ENCODE peak calls at places on chromosomes 7 and 10, in seven cellular contexts. F, O, T, B, M, Z and J are unnamed samples.
A peak's percentile ranks its signal among the peaks of the same experiment; 100 is the strongest.

GRCh38 chr7:44534087-44534486 is 7.0 kb downstream of the NPC1L1 start:
- DNase-seq in F (no peak), O (no peak), T (no peak), B (no peak), M (no peak), Z (no peak), J (no peak)

GRCh38 chr10:24331457-24331856 is 122.5 kb downstream of the KIAA1217 start:
- DNase-seq in F (peak; percentile 85), O (peak; percentile 60), T (no peak), B (peak; percentile 69), M (peak; percentile 47), Z (peak; percentile 51), J (no peak)

GRCh38 chr7:26658698-26659084 is 205.7 kb downstream of the SKAP2 start:
- DNase-seq in F (no peak), O (no peak), T (no peak), B (no peak), M (peak; percentile 17), Z (no peak), J (no peak)

GRCh38 chr7:1812693-1813393 is 142.8 kb downstream of the ELFN1 start:
- DNase-seq in F (no peak), O (no peak), T (no peak), B (peak; percentile 74), M (no peak), Z (no peak), J (no peak)

GRCh38 chr10:122510736-122511135 is 49.4 kb downstream of the HTRA1 start:
- DNase-seq in F (no peak), O (no peak), T (no peak), B (peak; percentile 12), M (no peak), Z (no peak), J (no peak)

GRCh38 chr10:9198611-9199010 is 1144.1 kb downstream of the GATA3 start:
- DNase-seq in F (no peak), O (no peak), T (no peak), B (no peak), M (no peak), Z (no peak), J (no peak)

GRCh38 chr7:19663816-19664531 is 44.9 kb downstream of the POLR1F start:
- DNase-seq in F (no peak), O (no peak), T (no peak), B (no peak), M (no peak), Z (no peak), J (peak; percentile 58)

GRCh38 chr10:121947931-121948330 is 20.1 kb upstream of the ATE1 start:
- DNase-seq in F (no peak), O (no peak), T (no peak), B (no peak), M (no peak), Z (no peak), J (no peak)

GRCh38 chr7:90629306-90629918 is 33.3 kb downstream of the CDK14 start:
- DNase-seq in F (no peak), O (no peak), T (no peak), B (peak; percentile 85), M (peak; percentile 84), Z (no peak), J (no peak)

GRCh38 chr7:154910125-154910524 is 92.8 kb downstream of the PAXIP1 start:
- DNase-seq in F (no peak), O (no peak), T (no peak), B (no peak), M (no peak), Z (no peak), J (no peak)

GRCh38 chr10:110872984-110873569 is 1.3 kb downstream of the PDCD4 start:
- DNase-seq in F (no peak), O (no peak), T (no peak), B (peak; percentile 12), M (no peak), Z (no peak), J (no peak)

GRCh38 chr7:25405736-25406135 is 177.4 kb upstream of the NPVF start:
- DNase-seq in F (no peak), O (no peak), T (no peak), B (no peak), M (no peak), Z (no peak), J (no peak)

GRCh38 chr7:123748171-123748733 is 551 bp downstream of the WASL start:
- DNase-seq in F (peak; percentile 46), O (peak; percentile 59), T (peak; percentile 31), B (peak; percentile 39), M (peak; percentile 52), Z (peak; percentile 71), J (no peak)

GRCh38 chr10:613661-614340 is 75.7 kb downstream of the DIP2C start:
- DNase-seq in F (peak; percentile 46), O (no peak), T (no peak), B (no peak), M (no peak), Z (no peak), J (no peak)

GRCh38 chr7:26789481-26790175 is 74.8 kb downstream of the SKAP2 start:
- DNase-seq in F (no peak), O (no peak), T (no peak), B (no peak), M (no peak), Z (no peak), J (no peak)

GRCh38 chr7:4931932-4932331 is 27.1 kb downstream of the MMD2 start:
- DNase-seq in F (no peak), O (no peak), T (no peak), B (peak; percentile 21), M (peak; percentile 72), Z (no peak), J (no peak)

GRCh38 chr7:102063736-102064135 is 222.9 kb upstream of the SH2B2 start:
- DNase-seq in F (no peak), O (no peak), T (no peak), B (no peak), M (peak; percentile 82), Z (peak; percentile 66), J (peak; percentile 96)

GRCh38 chr10:51342381-51342780 is 268.1 kb downstream of the PRKG1 start:
- DNase-seq in F (no peak), O (no peak), T (no peak), B (no peak), M (no peak), Z (no peak), J (no peak)

GRCh38 chr10:12729885-12730284 is 271.6 kb downstream of the CCDC3 start:
- DNase-seq in F (no peak), O (no peak), T (no peak), B (peak; percentile 42), M (peak; percentile 86), Z (no peak), J (no peak)

GRCh38 chr7:117800406-117800805 is 72.8 kb downstream of the CTTNBP2 start:
- DNase-seq in F (no peak), O (no peak), T (no peak), B (no peak), M (no peak), Z (no peak), J (no peak)

GRCh38 chr7:763762-764161 is 36.7 kb upstream of the PRKAR1B start:
- DNase-seq in F (no peak), O (no peak), T (no peak), B (no peak), M (no peak), Z (no peak), J (no peak)

GRCh38 chr10:115093286-115093775 is at the start of gene ATRNL1:
- DNase-seq in F (peak; percentile 17), O (peak; percentile 21), T (no peak), B (peak; percentile 33), M (peak; percentile 64), Z (peak; percentile 51), J (no peak)

GRCh38 chr10:134205-134742 is 981 bp upstream of the ZMYND11 start:
- DNase-seq in F (peak; percentile 22), O (no peak), T (peak; percentile 27), B (no peak), M (peak; percentile 41), Z (no peak), J (peak; percentile 12)

GRCh38 chr10:3877092-3878000 is 92.3 kb upstream of the KLF6 start:
- DNase-seq in F (no peak), O (no peak), T (no peak), B (no peak), M (no peak), Z (peak; percentile 45), J (no peak)

GRCh38 chr10:127398140-127398966 is 150.8 kb upstream of the NPS start:
- DNase-seq in F (no peak), O (no peak), T (no peak), B (peak; percentile 93), M (no peak), Z (no peak), J (no peak)

GRCh38 chr7:112286294-112287086 is 80.0 kb downstream of the ZNF277 start:
- DNase-seq in F (no peak), O (no peak), T (no peak), B (peak; percentile 93), M (no peak), Z (no peak), J (no peak)

GRCh38 chr10:78903351-78903940 is 165.3 kb upstream of the ZMIZ1 start:
- DNase-seq in F (no peak), O (no peak), T (no peak), B (no peak), M (no peak), Z (peak; percentile 10), J (no peak)

GRCh38 chr7:143408686-143409551 is at the start of gene EPHA1:
- DNase-seq in F (peak; percentile 77), O (no peak), T (peak; percentile 59), B (no peak), M (peak; percentile 97), Z (peak; percentile 85), J (peak; percentile 58)
- H3K27ac ChIP-seq in F (no peak within 1 kb of the TSS), O (no peak within 1 kb of the TSS), T (peak within 1 kb of the TSS; percentile 38), B (no peak within 1 kb of the TSS), M (peak within 1 kb of the TSS; percentile 87), Z (peak within 1 kb of the TSS; percentile 59), J (no peak within 1 kb of the TSS)

DNA sequence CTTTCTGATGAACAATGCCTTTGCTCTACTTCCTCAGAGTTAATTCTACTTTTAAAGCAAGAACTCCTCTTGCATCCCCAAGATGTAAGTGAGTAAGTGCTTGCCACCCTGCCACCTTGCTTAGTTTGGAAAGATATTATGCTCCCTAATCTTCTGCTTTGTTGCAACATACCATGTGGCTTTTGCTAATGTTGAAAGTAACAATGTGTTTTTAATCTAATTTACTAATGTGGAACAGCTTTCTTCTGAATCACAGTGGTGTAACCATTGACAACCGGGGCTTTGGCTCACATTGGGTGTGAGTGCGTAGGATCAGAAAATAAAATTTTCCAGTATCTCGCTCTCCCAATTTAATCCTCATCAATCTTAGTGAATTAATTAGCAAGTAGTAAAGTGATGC is 254.1 kb upstream of the PTER start:
- DNase-seq in F (no peak), O (no peak), T (no peak), B (peak; percentile 20), M (no peak), Z (no peak), J (no peak)
- H3K27ac ChIP-seq in F (no peak overlapping the region), O (no peak overlapping the region), T (no peak overlapping the region), B (no peak overlapping the region), M (no peak overlapping the region), Z (no peak overlapping the region), J (no peak overlapping the region)

DNA sequence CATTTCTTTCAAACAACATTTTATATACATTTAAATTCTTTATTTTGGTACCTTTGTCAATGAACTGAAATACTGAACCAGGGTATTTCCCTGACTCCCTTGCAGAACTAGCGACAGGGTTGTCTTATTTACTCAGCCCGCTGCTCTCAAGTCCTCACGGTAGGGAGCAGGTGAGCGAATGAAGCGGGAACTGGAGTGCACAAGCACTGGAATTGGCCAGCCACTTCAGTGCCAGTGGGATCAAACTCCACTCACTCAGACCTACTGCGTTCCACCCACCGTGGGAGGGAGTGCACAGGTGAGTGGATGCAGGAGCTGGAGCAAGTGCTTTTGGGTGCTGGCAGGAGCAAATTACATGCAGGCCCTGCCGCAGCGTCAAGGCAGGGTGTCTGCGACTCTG is 28.1 kb upstream of the NEUROD6 start:
- DNase-seq in F (peak; percentile 50), O (no peak), T (no peak), B (no peak), M (no peak), Z (no peak), J (no peak)
- H3K27ac ChIP-seq in F (no peak overlapping the region), O (no peak overlapping the region), T (no peak overlapping the region), B (no peak overlapping the region), M (no peak overlapping the region), Z (no peak overlapping the region), J (no peak overlapping the region)

GRCh38 chr7:100406767-100407166 is 21.7 kb downstream of the ZCWPW1 start:
- DNase-seq in F (no peak), O (no peak), T (no peak), B (no peak), M (no peak), Z (no peak), J (peak; percentile 69)
- H3K27ac ChIP-seq in F (no peak overlapping the region), O (no peak overlapping the region), T (no peak overlapping the region), B (no peak overlapping the region), M (no peak overlapping the region), Z (no peak overlapping the region), J (no peak overlapping the region)